ENCODE peak calls at places on chromosomes 12 and 14, in seven cellular contexts. B, U, W, G, Q, Y and S are unnamed samples.

GRCh38 chr12:53213348-53213747 is 6.3 kb upstream of the ITGB7 start:
- DNase-seq in B (no peak), U (peak), W (peak), G (peak), Q (peak), Y (no peak), S (peak)

GRCh38 chr12:72275551-72275950 is 3.4 kb downstream of the TRHDE start:
- DNase-seq in B (no peak), U (no peak), W (no peak), G (no peak), Q (no peak), Y (no peak), S (no peak)

GRCh38 chr12:89358805-89359204 is 6.5 kb upstream of the DUSP6 start:
- DNase-seq in B (no peak), U (no peak), W (no peak), G (no peak), Q (no peak), Y (no peak), S (no peak)

GRCh38 chr14:80618751-80619329 is 322.7 kb downstream of the CEP128 start:
- DNase-seq in B (no peak), U (no peak), W (no peak), G (no peak), Q (no peak), Y (no peak), S (no peak)

GRCh38 chr12:113805201-113805600 is 160.9 kb downstream of the RBM19 start:
- DNase-seq in B (no peak), U (no peak), W (no peak), G (no peak), Q (peak), Y (no peak), S (no peak)

GRCh38 chr12:132055535-132056096 is 88.5 kb downstream of the DDX51 start:
- DNase-seq in B (no peak), U (no peak), W (no peak), G (no peak), Q (no peak), Y (no peak), S (no peak)

GRCh38 chr14:102210421-102211042 is 70.8 kb downstream of the WDR20 start:
- DNase-seq in B (no peak), U (no peak), W (no peak), G (no peak), Q (no peak), Y (no peak), S (peak)

GRCh38 chr12:123678981-123679380 is 8.1 kb downstream of the TCTN2 start:
- DNase-seq in B (no peak), U (no peak), W (no peak), G (no peak), Q (no peak), Y (no peak), S (no peak)

DNA sequence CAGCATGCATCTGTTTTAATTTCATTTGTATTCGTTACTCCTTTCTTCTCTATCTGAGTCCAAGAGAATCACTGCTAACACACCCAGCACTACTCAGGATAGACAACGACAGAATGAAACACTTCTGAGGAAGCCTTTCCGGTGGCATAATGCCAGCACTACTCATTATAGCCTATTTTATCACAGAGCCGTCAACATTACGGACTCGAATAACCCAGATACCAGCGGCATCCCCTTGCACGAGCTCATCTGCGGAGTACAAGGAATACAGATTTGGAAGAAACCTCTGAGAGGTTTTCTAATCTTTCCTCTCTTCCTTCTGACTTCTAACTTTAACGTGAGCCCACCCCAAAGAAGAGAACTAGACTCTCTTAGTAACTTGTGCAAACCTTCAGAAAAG is 248.0 kb downstream of the APAF1 start:
- DNase-seq in B (no peak), U (no peak), W (no peak), G (no peak), Q (no peak), Y (no peak), S (no peak)
- H3K4me3 ChIP-seq in B (no peak), U (no peak), W (no peak), G (no peak), Q (no peak), Y (no peak), S (peak)

GRCh38 chr14:75579882-75580281 is 1.5 kb downstream of the FLVCR2 start:
- DNase-seq in B (no peak), U (peak), W (no peak), G (no peak), Q (no peak), Y (no peak), S (no peak)

GRCh38 chr14:75577724-75578098 is 709 bp upstream of the FLVCR2 start:
- DNase-seq in B (peak), U (peak), W (peak), G (peak), Q (peak), Y (peak), S (peak)

GRCh38 chr14:75577090-75577489 is 1.3 kb upstream of the FLVCR2 start:
- DNase-seq in B (no peak), U (no peak), W (no peak), G (no peak), Q (no peak), Y (no peak), S (no peak)

GRCh38 chr14:75578786-75579781 is 664 bp downstream of the FLVCR2 start:
- DNase-seq in B (no peak), U (peak), W (no peak), G (peak), Q (peak), Y (no peak), S (no peak)

GRCh38 chr14:75578099-75578785 is at the start of gene FLVCR2:
- DNase-seq in B (peak), U (peak), W (no peak), G (peak), Q (peak), Y (no peak), S (peak)
- H3K4me3 ChIP-seq in B (peak), U (peak), W (peak), G (peak), Q (peak), Y (peak), S (peak)

GRCh38 chr12:7189398-7190267 is at the start of gene PEX5:
- DNase-seq in B (peak), U (peak), W (peak), G (peak), Q (peak), Y (peak), S (peak)

GRCh38 chr12:7188557-7189397 is 709 bp upstream of the PEX5 start:
- DNase-seq in B (peak), U (peak), W (peak), G (peak), Q (peak), Y (no peak), S (peak)

DNA sequence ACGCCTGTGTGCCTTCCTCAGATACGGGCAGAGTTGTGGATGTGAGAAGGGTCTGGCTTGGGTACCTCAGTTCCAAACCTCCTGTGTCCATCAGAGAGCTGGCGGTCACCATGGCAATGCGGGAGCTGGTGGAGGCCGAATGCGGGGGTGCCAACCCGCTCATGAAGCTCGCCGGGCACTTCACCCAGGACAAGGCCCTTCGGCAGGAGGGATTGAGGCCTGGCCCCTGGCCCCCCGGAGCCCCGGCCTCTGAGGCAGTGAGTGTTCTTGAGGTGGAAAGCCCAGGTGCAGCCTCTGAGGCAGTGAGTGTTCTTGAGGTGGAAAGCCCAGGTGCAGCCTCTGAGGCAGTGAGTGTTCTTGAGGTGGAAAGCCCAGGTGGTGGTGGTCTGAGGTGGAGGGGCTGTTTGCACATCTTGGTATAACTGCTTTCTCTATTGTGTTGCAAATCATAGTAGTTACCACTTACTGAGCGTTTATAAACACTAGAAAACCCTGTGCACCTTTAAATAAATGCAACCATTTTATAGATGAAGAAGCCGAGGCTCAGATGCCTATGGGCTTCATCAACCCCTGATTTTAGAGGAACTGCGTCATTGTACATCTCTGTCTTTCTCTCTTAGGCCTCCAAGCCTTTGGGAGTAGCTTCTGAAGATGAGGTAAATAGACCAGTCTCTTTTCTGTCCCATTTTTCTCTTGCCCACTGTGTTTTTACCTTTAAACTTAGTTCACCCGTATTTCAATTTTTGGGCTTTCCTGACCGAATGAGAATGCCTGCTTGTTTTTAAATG is 976 bp downstream of the PEX5 start:
- DNase-seq in B (peak), U (peak), W (peak), G (no peak), Q (peak), Y (no peak), S (peak)
- H3K4me3 ChIP-seq in B (peak), U (peak), W (peak), G (peak), Q (peak), Y (peak), S (peak)

GRCh38 chr14:63051301-63051700 is 6.0 kb upstream of the KCNH5 start:
- DNase-seq in B (peak), U (no peak), W (no peak), G (no peak), Q (no peak), Y (no peak), S (no peak)

GRCh38 chr14:63050694-63051093 is 5.4 kb upstream of the KCNH5 start:
- DNase-seq in B (no peak), U (no peak), W (no peak), G (no peak), Q (no peak), Y (no peak), S (no peak)

GRCh38 chr14:63045612-63046320 is 508 bp upstream of the KCNH5 start:
- DNase-seq in B (peak), U (no peak), W (peak), G (peak), Q (no peak), Y (no peak), S (peak)

GRCh38 chr14:63045234-63045611 is at the start of gene KCNH5:
- DNase-seq in B (peak), U (no peak), W (peak), G (no peak), Q (no peak), Y (no peak), S (peak)

GRCh38 chr14:63046339-63047268 is 1.3 kb upstream of the KCNH5 start:
- DNase-seq in B (peak), U (no peak), W (peak), G (no peak), Q (no peak), Y (no peak), S (peak)
- H3K4me3 ChIP-seq in B (no peak), U (peak), W (peak), G (peak), Q (no peak), Y (no peak), S (peak)

GRCh38 chr14:105399441-105399775 is 1.1 kb downstream of the TEX22 start:
- DNase-seq in B (no peak), U (no peak), W (no peak), G (no peak), Q (peak), Y (no peak), S (no peak)
- H3K4me3 ChIP-seq in B (no peak), U (peak), W (peak), G (no peak), Q (no peak), Y (peak), S (peak)

DNA sequence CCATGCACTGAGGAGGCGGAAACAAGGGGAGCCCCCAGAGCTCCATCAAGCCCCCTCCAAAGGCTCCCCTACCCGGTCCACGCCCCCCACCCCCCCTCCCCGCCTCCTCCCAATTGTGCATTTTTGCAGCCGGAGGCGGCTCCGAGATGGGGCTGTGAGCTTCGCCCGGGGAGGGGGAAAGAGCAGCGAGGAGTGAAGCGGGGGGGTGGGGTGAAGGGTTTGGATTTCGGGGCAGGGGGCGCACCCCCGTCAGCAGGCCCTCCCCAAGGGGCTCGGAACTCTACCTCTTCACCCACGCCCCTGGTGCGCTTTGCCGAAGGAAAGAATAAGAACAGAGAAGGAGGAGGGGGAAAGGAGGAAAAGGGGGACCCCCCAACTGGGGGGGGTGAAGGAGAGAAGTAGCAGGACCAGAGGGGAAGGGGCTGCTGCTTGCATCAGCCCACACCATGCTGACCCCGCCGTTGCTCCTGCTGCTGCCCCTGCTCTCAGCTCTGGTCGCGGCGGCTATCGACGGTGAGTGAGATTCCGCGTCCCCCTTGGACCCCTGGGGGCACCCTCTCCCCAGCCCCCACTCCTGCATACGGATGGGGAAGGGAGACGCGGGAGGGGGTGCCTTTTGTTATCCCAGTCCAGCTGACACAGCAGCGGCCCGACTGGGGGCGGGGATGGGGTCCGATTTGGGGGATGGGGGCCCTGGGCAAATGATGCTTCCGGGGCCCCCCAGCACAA is 400 bp downstream of the LRP1 start:
- DNase-seq in B (no peak), U (no peak), W (peak), G (no peak), Q (no peak), Y (no peak), S (peak)
- H3K4me3 ChIP-seq in B (peak), U (peak), W (peak), G (peak), Q (peak), Y (peak), S (peak)

DNA sequence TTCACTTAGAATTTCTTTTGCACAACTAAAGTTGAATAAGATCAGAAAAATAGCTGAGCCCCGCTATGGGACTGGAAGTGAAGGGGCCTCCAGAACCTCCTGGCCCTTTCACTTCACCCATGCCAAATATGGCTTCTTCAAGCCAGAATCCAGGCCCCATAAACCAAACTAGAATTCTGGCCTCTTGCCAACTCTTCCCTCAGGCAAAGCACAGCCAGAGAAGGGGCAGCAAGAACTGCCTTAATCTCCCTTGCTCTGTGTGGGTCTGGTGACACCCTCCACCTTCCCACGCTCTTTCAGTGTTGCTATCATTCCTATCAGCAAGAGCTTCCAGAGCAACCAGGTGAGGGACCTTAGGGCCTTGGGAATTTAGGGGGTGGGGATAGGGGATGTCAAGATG is 3.1 kb upstream of the PNMA1 start:
- DNase-seq in B (no peak), U (no peak), W (no peak), G (no peak), Q (no peak), Y (no peak), S (no peak)
- H3K4me3 ChIP-seq in B (no peak), U (no peak), W (no peak), G (peak), Q (no peak), Y (no peak), S (peak)

GRCh38 chr12:39448038-39448437 is 5.1 kb upstream of the KIF21A start:
- DNase-seq in B (no peak), U (no peak), W (no peak), G (no peak), Q (no peak), Y (no peak), S (no peak)

GRCh38 chr12:39451977-39452376 is 9.1 kb upstream of the KIF21A start:
- DNase-seq in B (no peak), U (no peak), W (peak), G (no peak), Q (no peak), Y (no peak), S (peak)
- H3K4me3 ChIP-seq in B (no peak), U (no peak), W (no peak), G (no peak), Q (no peak), Y (no peak), S (peak)